ENCODE peak calls at places on chromosomes 12 and 14, in five cellular contexts. S, B, H, W and R are unnamed samples.
A peak's percentile ranks its signal among the peaks of the same experiment; 100 is the strongest.

GRCh38 chr12:49541911-49542505 is 3.2 kb downstream of the KCNH3 start:
- DNase-seq in S (no peak), B (no peak), H (no peak), W (no peak), R (no peak)

GRCh38 chr12:105076913-105077312 is 7.3 kb downstream of the ALDH1L2 start:
- DNase-seq in S (no peak), B (no peak), H (no peak), W (no peak), R (no peak)

GRCh38 chr14:72745546-72745945 is 148.4 kb downstream of the DPF3 start:
- DNase-seq in S (no peak), B (no peak), H (no peak), W (no peak), R (no peak)

GRCh38 chr14:36508418-36509051 is 11.5 kb downstream of the NKX2-1 start:
- DNase-seq in S (no peak), B (no peak), H (no peak), W (no peak), R (no peak)

GRCh38 chr12:42961395-42961794 is 371.8 kb upstream of the PRICKLE1 start:
- DNase-seq in S (no peak), B (no peak), H (no peak), W (no peak), R (no peak)

GRCh38 chr12:52327086-52327829 is 6.1 kb upstream of the KRT83 start:
- DNase-seq in S (peak; percentile 92), B (peak; percentile 74), H (peak; percentile 65), W (peak; percentile 88), R (peak; percentile 85)

GRCh38 chr14:75906680-75907280 is 75.0 kb downstream of the TGFB3 start:
- DNase-seq in S (peak; percentile 75), B (peak; percentile 87), H (peak; percentile 66), W (peak; percentile 63), R (no peak)

GRCh38 chr12:16349132-16349463 is 1.7 kb downstream of the MGST1 start:
- DNase-seq in S (no peak), B (peak; percentile 80), H (no peak), W (peak; percentile 73), R (peak; percentile 68)

GRCh38 chr14:56686416-56686815 is 106.8 kb downstream of the TMEM260 start:
- DNase-seq in S (no peak), B (no peak), H (no peak), W (peak; percentile 41), R (no peak)

GRCh38 chr12:82745062-82745461 is 58.4 kb downstream of the TMTC2 start:
- DNase-seq in S (no peak), B (no peak), H (no peak), W (no peak), R (no peak)

DNA sequence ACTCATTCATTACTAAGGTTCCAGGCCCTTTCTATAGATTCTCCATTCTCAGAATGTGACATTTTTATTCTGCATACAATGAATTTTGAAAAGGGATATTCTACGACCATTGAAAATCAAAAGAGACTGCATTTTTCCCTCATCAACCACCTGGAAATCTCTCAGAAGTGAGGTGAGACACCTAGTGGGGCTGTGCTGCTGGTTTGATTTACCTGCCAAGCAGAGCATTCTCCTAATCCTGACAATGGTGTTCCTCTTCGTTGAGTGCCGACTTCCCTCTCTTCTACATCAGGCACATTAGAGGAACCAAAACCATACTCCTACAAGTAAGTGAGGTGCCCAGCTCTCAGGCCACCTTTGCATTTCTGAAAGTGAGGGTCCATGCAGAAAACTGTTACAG is 14.9 kb downstream of the CKB start:
- DNase-seq in S (no peak), B (no peak), H (no peak), W (no peak), R (no peak)
- TF ChIP-seq CTCF in S (no peak), B (no peak), H (no peak), W (no peak), R (no peak)

DNA sequence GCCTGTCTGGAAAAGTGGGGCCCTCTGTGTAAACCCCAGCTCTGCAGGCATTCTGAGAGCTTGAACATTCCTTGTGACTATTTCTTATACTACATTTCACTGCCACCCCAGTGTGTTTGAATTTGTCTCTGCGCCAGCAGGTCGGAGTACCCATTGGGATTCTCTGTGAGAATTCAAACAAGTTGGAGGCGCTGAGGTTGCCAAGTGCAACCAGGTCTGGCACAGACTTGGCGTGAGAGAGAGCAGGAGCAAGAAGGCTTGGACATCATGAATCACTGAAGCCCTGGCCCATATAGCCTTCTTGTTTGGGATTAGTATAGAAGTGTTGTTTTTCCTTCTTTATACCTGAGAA is 33.0 kb upstream of the ATP2A2 start:
- DNase-seq in S (no peak), B (no peak), H (no peak), W (peak; percentile 41), R (no peak)
- TF ChIP-seq CTCF in S (no peak), B (no peak), H (no peak), W (no peak), R (no peak)

GRCh38 chr14:54840336-54840735 is 62.3 kb downstream of the GCH1 start:
- DNase-seq in S (no peak), B (no peak), H (no peak), W (no peak), R (no peak)

GRCh38 chr14:54837508-54838149 is 65.0 kb downstream of the GCH1 start:
- DNase-seq in S (no peak), B (no peak), H (no peak), W (no peak), R (no peak)

GRCh38 chr14:54839681-54840080 is 62.9 kb downstream of the GCH1 start:
- DNase-seq in S (no peak), B (peak; percentile 62), H (no peak), W (no peak), R (no peak)

GRCh38 chr14:54838931-54839512 is 63.6 kb downstream of the GCH1 start:
- DNase-seq in S (no peak), B (peak; percentile 30), H (no peak), W (no peak), R (no peak)

DNA sequence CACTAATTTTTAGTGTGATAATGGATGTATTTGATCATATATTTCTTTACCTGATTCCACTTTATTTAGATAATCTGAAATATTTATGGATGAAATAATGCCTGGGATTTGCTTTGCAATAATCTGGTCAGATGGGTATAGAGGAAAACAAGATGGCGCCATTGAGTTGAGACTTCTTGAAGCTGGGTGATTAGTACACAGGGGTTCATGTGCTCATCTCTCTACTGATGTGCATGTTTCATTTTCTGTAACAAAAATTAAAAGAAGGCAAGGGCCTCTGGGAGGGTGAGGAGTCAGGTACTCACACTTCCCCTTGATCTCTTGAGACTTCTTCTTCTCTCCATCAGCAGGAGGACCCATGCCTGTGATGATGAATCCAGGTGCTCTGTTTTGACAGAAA is 61.8 kb downstream of the GCH1 start:
- DNase-seq in S (no peak), B (no peak), H (no peak), W (no peak), R (no peak)
- TF ChIP-seq CTCF in S (no peak), B (no peak), H (no peak), W (no peak), R (no peak)

DNA sequence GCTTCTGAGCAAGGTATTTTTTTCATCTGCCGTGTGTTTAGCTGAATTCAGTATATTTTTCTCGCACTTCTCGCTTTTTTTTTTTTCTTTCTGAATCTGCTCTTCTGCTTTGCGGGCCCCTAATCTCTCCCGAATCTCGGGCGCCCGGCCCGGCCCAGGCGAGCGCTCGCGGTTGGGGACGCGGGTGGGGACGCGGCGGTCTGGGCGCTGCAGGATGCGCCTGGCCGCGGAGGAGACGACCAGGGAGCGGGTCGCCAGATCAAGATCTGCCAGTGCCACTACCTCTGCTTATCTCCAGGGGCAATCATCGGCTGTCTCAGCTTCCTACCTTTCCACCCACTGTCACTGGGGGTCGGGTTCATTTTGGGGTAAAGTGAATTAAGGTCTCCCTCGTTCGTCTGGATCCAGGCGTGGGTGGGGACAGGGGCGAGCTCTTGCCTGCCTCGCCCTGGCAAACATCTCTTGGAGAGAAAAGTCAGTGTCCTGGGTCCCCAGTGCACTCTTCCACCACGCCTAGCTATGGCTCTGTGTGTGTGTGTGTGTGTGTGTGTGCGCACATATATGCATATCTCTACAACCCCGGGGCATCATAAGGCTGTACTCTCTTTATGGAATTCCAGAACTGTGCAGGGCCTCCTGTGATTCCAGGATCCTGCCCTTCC is 422.3 kb downstream of the VRK1 start:
- DNase-seq in S (no peak), B (no peak), H (no peak), W (no peak), R (no peak)
- TF ChIP-seq CTCF in S (no peak), B (no peak), H (no peak), W (no peak), R (no peak)

GRCh38 chr12:7608184-7608911 is 57.4 kb downstream of the APOBEC1 start:
- DNase-seq in S (no peak), B (no peak), H (no peak), W (no peak), R (no peak)
- TF ChIP-seq CTCF in S (no peak), B (no peak), H (no peak), W (no peak), R (no peak)

GRCh38 chr14:24178399-24179178 is 6.7 kb downstream of the REC8 start:
- DNase-seq in S (no peak), B (no peak), H (no peak), W (no peak), R (no peak)

GRCh38 chr14:24181251-24182077 is 7.2 kb downstream of the IPO4 start:
- DNase-seq in S (no peak), B (no peak), H (no peak), W (no peak), R (no peak)

GRCh38 chr14:24177928-24178327 is 6.0 kb downstream of the REC8 start:
- DNase-seq in S (no peak), B (no peak), H (no peak), W (no peak), R (no peak)

GRCh38 chr14:24179961-24180726 is 8.3 kb downstream of the REC8 start:
- DNase-seq in S (no peak), B (no peak), H (no peak), W (no peak), R (no peak)

GRCh38 chr14:24179294-24179960 is 7.5 kb downstream of the REC8 start:
- DNase-seq in S (no peak), B (no peak), H (no peak), W (no peak), R (no peak)
- TF ChIP-seq CTCF in S (no peak), B (no peak), H (no peak), W (no peak), R (no peak)

GRCh38 chr14:54338696-54339317 is 58.0 kb upstream of the CDKN3 start:
- DNase-seq in S (peak; percentile 34), B (no peak), H (no peak), W (no peak), R (no peak)
- TF ChIP-seq CTCF in S (peak; percentile 43), B (peak; percentile 24), H (peak; percentile 55), W (no peak), R (no peak)

GRCh38 chr12:33605776-33606175 is 166.2 kb upstream of the SYT10 start:
- DNase-seq in S (peak; percentile 14), B (no peak), H (no peak), W (no peak), R (no peak)
- TF ChIP-seq CTCF in S (peak; percentile 19), B (no peak), H (peak; percentile 55), W (no peak), R (peak; percentile 36)